ENCODE peak calls at places on chromosomes 7 and 10, in ten cellular contexts. One of them, this sample, is unnamed. For H3K4me1, the result is how much of the 10 kb centered on the place peaks cover.

GRCh38 chr7:128591705-128592104 is 80.4 kb upstream of the GARIN1A start:
- DNase-seq in ovary: no peak
- DNase-seq in A549: no peak
- DNase-seq in adrenal gland: no peak
- DNase-seq in stomach: no peak
- DNase-seq in transverse colon: no peak
- DNase-seq in right lobe of liver: no peak
- DNase-seq in uterus: no peak
- DNase-seq in IMR-90: no peak
- DNase-seq in body of pancreas: no peak
- DNase-seq in this sample: no peak

GRCh38 chr10:10053051-10053450 is 964.6 kb upstream of the CELF2 start:
- DNase-seq in ovary: no peak
- DNase-seq in A549: no peak
- DNase-seq in adrenal gland: no peak
- DNase-seq in stomach: no peak
- DNase-seq in transverse colon: no peak
- DNase-seq in right lobe of liver: no peak
- DNase-seq in uterus: no peak
- DNase-seq in IMR-90: no peak
- DNase-seq in body of pancreas: no peak
- DNase-seq in this sample: no peak

GRCh38 chr10:52571516-52572182 is 200.9 kb downstream of the MBL2 start:
- DNase-seq in ovary: no peak
- DNase-seq in A549: no peak
- DNase-seq in adrenal gland: no peak
- DNase-seq in stomach: no peak
- DNase-seq in transverse colon: no peak
- DNase-seq in right lobe of liver: no peak
- DNase-seq in uterus: no peak
- DNase-seq in IMR-90: no peak
- DNase-seq in body of pancreas: no peak
- DNase-seq in this sample: no peak

GRCh38 chr7:151256410-151257045 is 8.0 kb upstream of the SMARCD3 start:
- DNase-seq in ovary: peak
- DNase-seq in A549: no peak
- DNase-seq in adrenal gland: no peak
- DNase-seq in stomach: no peak
- DNase-seq in transverse colon: no peak
- DNase-seq in right lobe of liver: no peak
- DNase-seq in uterus: no peak
- DNase-seq in IMR-90: no peak
- DNase-seq in body of pancreas: no peak
- DNase-seq in this sample: no peak

GRCh38 chr10:123722351-123722750 is 56.2 kb downstream of the GPR26 start:
- DNase-seq in ovary: no peak
- DNase-seq in A549: no peak
- DNase-seq in adrenal gland: no peak
- DNase-seq in stomach: no peak
- DNase-seq in transverse colon: no peak
- DNase-seq in right lobe of liver: no peak
- DNase-seq in uterus: no peak
- DNase-seq in IMR-90: no peak
- DNase-seq in body of pancreas: no peak
- DNase-seq in this sample: no peak

GRCh38 chr10:24642921-24643678 is 80.6 kb downstream of the ARHGAP21 start:
- DNase-seq in ovary: no peak
- DNase-seq in A549: peak
- DNase-seq in adrenal gland: no peak
- DNase-seq in stomach: no peak
- DNase-seq in transverse colon: no peak
- DNase-seq in right lobe of liver: no peak
- DNase-seq in uterus: no peak
- DNase-seq in IMR-90: peak
- DNase-seq in body of pancreas: peak
- DNase-seq in this sample: no peak

GRCh38 chr7:108124820-108125219 is 5.3 kb downstream of the LAMB4 start:
- DNase-seq in ovary: no peak
- DNase-seq in A549: no peak
- DNase-seq in adrenal gland: no peak
- DNase-seq in stomach: no peak
- DNase-seq in transverse colon: no peak
- DNase-seq in right lobe of liver: no peak
- DNase-seq in uterus: no peak
- DNase-seq in IMR-90: peak
- DNase-seq in body of pancreas: no peak
- DNase-seq in this sample: no peak

GRCh38 chr7:9937944-9938631 is 1035.6 kb upstream of the PHF14 start:
- DNase-seq in ovary: no peak
- DNase-seq in A549: no peak
- DNase-seq in adrenal gland: no peak
- DNase-seq in stomach: no peak
- DNase-seq in transverse colon: no peak
- DNase-seq in right lobe of liver: no peak
- DNase-seq in uterus: no peak
- DNase-seq in IMR-90: no peak
- DNase-seq in body of pancreas: no peak
- DNase-seq in this sample: no peak

GRCh38 chr7:79221211-79221610 is 232.3 kb downstream of the MAGI2 start:
- DNase-seq in ovary: no peak
- DNase-seq in A549: no peak
- DNase-seq in adrenal gland: no peak
- DNase-seq in stomach: no peak
- DNase-seq in transverse colon: peak
- DNase-seq in right lobe of liver: no peak
- DNase-seq in uterus: no peak
- DNase-seq in IMR-90: no peak
- DNase-seq in body of pancreas: no peak
- DNase-seq in this sample: no peak

GRCh38 chr7:155799514-155799913 is 12.7 kb downstream of the SHH start:
- DNase-seq in ovary: no peak
- DNase-seq in A549: no peak
- DNase-seq in adrenal gland: no peak
- DNase-seq in stomach: no peak
- DNase-seq in transverse colon: no peak
- DNase-seq in right lobe of liver: peak
- DNase-seq in uterus: no peak
- DNase-seq in IMR-90: no peak
- DNase-seq in body of pancreas: no peak
- DNase-seq in this sample: peak

GRCh38 chr10:26556756-26557640 is 118.9 kb downstream of the APBB1IP start:
- DNase-seq in ovary: no peak
- DNase-seq in A549: peak
- DNase-seq in adrenal gland: peak
- DNase-seq in stomach: no peak
- DNase-seq in transverse colon: no peak
- DNase-seq in right lobe of liver: no peak
- DNase-seq in uterus: no peak
- DNase-seq in IMR-90: peak
- DNase-seq in body of pancreas: peak
- DNase-seq in this sample: no peak

GRCh38 chr7:151697942-151698341 is 178.2 kb upstream of the RHEB start:
- DNase-seq in ovary: no peak
- DNase-seq in A549: no peak
- DNase-seq in adrenal gland: no peak
- DNase-seq in stomach: no peak
- DNase-seq in transverse colon: no peak
- DNase-seq in right lobe of liver: no peak
- DNase-seq in uterus: no peak
- DNase-seq in IMR-90: no peak
- DNase-seq in body of pancreas: no peak
- DNase-seq in this sample: no peak

GRCh38 chr10:33293531-33294170 is 40.8 kb downstream of the NRP1 start:
- DNase-seq in ovary: no peak
- DNase-seq in A549: no peak
- DNase-seq in adrenal gland: no peak
- DNase-seq in stomach: no peak
- DNase-seq in transverse colon: no peak
- DNase-seq in right lobe of liver: no peak
- DNase-seq in uterus: no peak
- DNase-seq in IMR-90: no peak
- DNase-seq in body of pancreas: no peak
- DNase-seq in this sample: no peak

GRCh38 chr10:75922435-75922834 is 491.0 kb downstream of the LRMDA start:
- DNase-seq in ovary: no peak
- DNase-seq in A549: peak
- DNase-seq in adrenal gland: no peak
- DNase-seq in stomach: no peak
- DNase-seq in transverse colon: no peak
- DNase-seq in right lobe of liver: no peak
- DNase-seq in uterus: no peak
- DNase-seq in IMR-90: peak
- DNase-seq in body of pancreas: no peak
- DNase-seq in this sample: no peak

GRCh38 chr7:54664235-54665228 is 94.5 kb downstream of the SEC61G start:
- DNase-seq in ovary: no peak
- DNase-seq in A549: peak
- DNase-seq in adrenal gland: peak
- DNase-seq in stomach: peak
- DNase-seq in transverse colon: peak
- DNase-seq in right lobe of liver: peak
- DNase-seq in uterus: peak
- DNase-seq in IMR-90: peak
- DNase-seq in body of pancreas: peak
- DNase-seq in this sample: peak

GRCh38 chr10:52379287-52379686 is 65.2 kb downstream of the DKK1 start:
- DNase-seq in ovary: no peak
- DNase-seq in A549: no peak
- DNase-seq in adrenal gland: no peak
- DNase-seq in stomach: no peak
- DNase-seq in transverse colon: no peak
- DNase-seq in right lobe of liver: no peak
- DNase-seq in uterus: no peak
- DNase-seq in IMR-90: no peak
- DNase-seq in body of pancreas: no peak
- DNase-seq in this sample: no peak

GRCh38 chr7:136900005-136900404 is 31.6 kb downstream of the CHRM2 start:
- DNase-seq in ovary: no peak
- DNase-seq in A549: no peak
- DNase-seq in adrenal gland: no peak
- DNase-seq in stomach: no peak
- DNase-seq in transverse colon: no peak
- DNase-seq in right lobe of liver: no peak
- DNase-seq in uterus: no peak
- DNase-seq in IMR-90: no peak
- DNase-seq in body of pancreas: no peak
- DNase-seq in this sample: no peak

GRCh38 chr10:80272793-80273522 is 16.5 kb downstream of the MAT1A start:
- DNase-seq in ovary: no peak
- DNase-seq in A549: peak
- DNase-seq in adrenal gland: no peak
- DNase-seq in stomach: peak
- DNase-seq in transverse colon: no peak
- DNase-seq in right lobe of liver: peak
- DNase-seq in uterus: no peak
- DNase-seq in IMR-90: no peak
- DNase-seq in body of pancreas: peak
- DNase-seq in this sample: no peak

DNA sequence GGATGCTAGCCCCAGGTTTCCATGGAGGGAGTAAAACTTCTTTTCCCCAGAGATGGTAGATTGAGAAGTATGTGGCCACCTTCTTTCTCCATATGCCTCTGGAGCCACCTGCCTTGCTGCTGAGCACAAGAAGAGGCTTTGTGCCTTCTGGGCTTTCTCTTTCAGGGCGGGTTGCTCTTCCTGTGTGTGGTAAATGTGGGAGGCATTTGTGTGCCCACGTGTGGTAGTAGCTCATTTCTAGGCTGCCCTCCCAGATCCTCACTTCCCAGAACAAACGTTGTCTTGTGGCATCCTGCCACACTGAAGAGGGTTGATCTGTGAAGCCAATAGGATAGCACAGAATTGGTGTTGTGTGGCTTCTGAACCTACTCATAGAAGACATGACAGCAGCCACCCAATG is 342.0 kb upstream of the PODXL start:
- DNase-seq in ovary: no peak
- DNase-seq in A549: no peak
- DNase-seq in adrenal gland: no peak
- DNase-seq in stomach: no peak
- DNase-seq in transverse colon: no peak
- DNase-seq in right lobe of liver: peak
- DNase-seq in uterus: no peak
- DNase-seq in IMR-90: no peak
- DNase-seq in body of pancreas: no peak
- DNase-seq in this sample: no peak
- TF ChIP-seq POLR2A in ovary: no peak
- TF ChIP-seq POLR2A in A549: no peak
- TF ChIP-seq POLR2A in adrenal gland: no peak
- TF ChIP-seq POLR2A in stomach: no peak
- TF ChIP-seq POLR2A in transverse colon: no peak
- TF ChIP-seq POLR2A in right lobe of liver: no peak
- TF ChIP-seq POLR2A in uterus: no peak
- TF ChIP-seq POLR2A in IMR-90: no peak
- TF ChIP-seq POLR2A in body of pancreas: no peak
- TF ChIP-seq POLR2A in this sample: no peak

GRCh38 chr7:47183896-47184629 is 397.8 kb downstream of the TNS3 start:
- DNase-seq in ovary: no peak
- DNase-seq in A549: no peak
- DNase-seq in adrenal gland: no peak
- DNase-seq in stomach: no peak
- DNase-seq in transverse colon: no peak
- DNase-seq in right lobe of liver: peak
- DNase-seq in uterus: peak
- DNase-seq in IMR-90: no peak
- DNase-seq in body of pancreas: peak
- DNase-seq in this sample: no peak
- H3K4me3 ChIP-seq in ovary: no peak
- H3K4me3 ChIP-seq in A549: no peak
- H3K4me3 ChIP-seq in adrenal gland: no peak
- H3K4me3 ChIP-seq in stomach: no peak
- H3K4me3 ChIP-seq in transverse colon: no peak
- H3K4me3 ChIP-seq in right lobe of liver: no peak
- H3K4me3 ChIP-seq in uterus: no peak
- H3K4me3 ChIP-seq in IMR-90: no peak
- H3K4me3 ChIP-seq in body of pancreas: no peak
- H3K4me3 ChIP-seq in this sample: no peak

GRCh38 chr10:74824184-74825032 is 2.0 kb upstream of the KAT6B start:
- DNase-seq in ovary: no peak
- DNase-seq in A549: no peak
- DNase-seq in adrenal gland: no peak
- DNase-seq in stomach: no peak
- DNase-seq in transverse colon: peak
- DNase-seq in right lobe of liver: no peak
- DNase-seq in uterus: peak
- DNase-seq in IMR-90: no peak
- DNase-seq in body of pancreas: peak
- DNase-seq in this sample: no peak
- H3K4me1 ChIP-seq in ovary: under half
- H3K4me1 ChIP-seq in A549: under half
- H3K4me1 ChIP-seq in adrenal gland: under half
- H3K4me1 ChIP-seq in stomach: half or more
- H3K4me1 ChIP-seq in transverse colon: under half
- H3K4me1 ChIP-seq in right lobe of liver: under half
- H3K4me1 ChIP-seq in uterus: under half
- H3K4me1 ChIP-seq in IMR-90: under half
- H3K4me1 ChIP-seq in body of pancreas: half or more
- H3K4me1 ChIP-seq in this sample: under half

DNA sequence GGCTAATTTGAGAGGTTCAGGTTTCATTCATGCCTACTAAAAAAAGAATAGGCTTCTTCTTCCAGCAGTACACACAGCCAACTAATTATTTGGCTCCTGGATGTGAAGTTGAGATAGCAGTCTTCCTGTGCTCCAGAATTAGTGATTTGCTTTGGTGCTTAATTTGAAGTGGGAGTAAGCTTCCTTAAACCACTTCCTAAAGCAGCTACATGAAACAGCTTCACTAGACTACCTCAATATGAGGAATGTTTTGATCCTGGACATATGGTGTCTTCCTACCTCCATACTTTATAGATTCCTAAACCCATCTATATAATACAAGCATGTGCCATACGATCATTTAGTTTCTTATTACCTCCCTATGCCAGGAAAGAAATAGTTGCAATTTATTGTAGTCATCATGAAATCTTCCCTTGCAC is 8.4 kb downstream of the VIM start:
- DNase-seq in ovary: no peak
- DNase-seq in A549: no peak
- DNase-seq in adrenal gland: no peak
- DNase-seq in stomach: no peak
- DNase-seq in transverse colon: no peak
- DNase-seq in right lobe of liver: no peak
- DNase-seq in uterus: no peak
- DNase-seq in IMR-90: no peak
- DNase-seq in body of pancreas: no peak
- DNase-seq in this sample: no peak
- TF ChIP-seq POLR2A in ovary: no peak
- TF ChIP-seq POLR2A in A549: no peak
- TF ChIP-seq POLR2A in adrenal gland: no peak
- TF ChIP-seq POLR2A in stomach: no peak
- TF ChIP-seq POLR2A in transverse colon: no peak
- TF ChIP-seq POLR2A in right lobe of liver: no peak
- TF ChIP-seq POLR2A in uterus: no peak
- TF ChIP-seq POLR2A in IMR-90: no peak
- TF ChIP-seq POLR2A in body of pancreas: no peak
- TF ChIP-seq POLR2A in this sample: no peak

This sample was measured in heart left ventricle.